ENCODE peak calls at places on chromosome 3, in eight cellular contexts. T is IMR-90, K is HepG2, M is vagina, V is GM12892, B is heart left ventricle, R is HCT116, W is A549. Q is an unnamed sample.

GRCh38 chr3:128324911-128325592 is 141.6 kb downstream of the DNAJB8 start:
- DNase-seq in T (no peak), K (peak), M (peak), V (no peak), B (no peak), R (no peak), W (no peak), Q (no peak)

GRCh38 chr3:55622116-55622515 is 135.0 kb upstream of the WNT5A start:
- DNase-seq in T (peak), K (no peak), M (no peak), V (no peak), B (no peak), R (no peak), W (no peak), Q (no peak)

GRCh38 chr3:155325263-155325835 is 31.9 kb upstream of the STRIT1 start:
- DNase-seq in T (no peak), K (peak), M (no peak), V (no peak), B (no peak), R (no peak), W (peak), Q (no peak)

GRCh38 chr3:85821130-85821756 is 862.5 kb downstream of the CADM2 start:
- DNase-seq in T (no peak), K (peak), M (no peak), V (no peak), B (no peak), R (no peak), W (peak), Q (peak)

GRCh38 chr3:195715583-195716266 is 5.1 kb upstream of the MUC20 start:
- DNase-seq in T (peak), K (peak), M (no peak), V (no peak), B (no peak), R (peak), W (peak), Q (no peak)

GRCh38 chr3:16272588-16272987 is 7.6 kb downstream of the OXNAD1 start:
- DNase-seq in T (no peak), K (no peak), M (no peak), V (no peak), B (no peak), R (no peak), W (no peak), Q (no peak)

GRCh38 chr3:121517950-121518349 is 27.8 kb downstream of the POLQ start:
- DNase-seq in T (peak), K (no peak), M (no peak), V (no peak), B (no peak), R (no peak), W (no peak), Q (no peak)

GRCh38 chr3:196609343-196609775 is 30.1 kb upstream of the NRROS start:
- DNase-seq in T (peak), K (peak), M (no peak), V (peak), B (peak), R (peak), W (peak), Q (peak)

GRCh38 chr3:147394168-147394941 is 12.0 kb downstream of the ZIC4 start:
- DNase-seq in T (no peak), K (no peak), M (no peak), V (no peak), B (no peak), R (no peak), W (no peak), Q (no peak)

GRCh38 chr3:143348486-143349327 is 229.1 kb downstream of the CHST2 start:
- DNase-seq in T (no peak), K (no peak), M (no peak), V (no peak), B (no peak), R (no peak), W (no peak), Q (peak)

GRCh38 chr3:58986654-58987053 is 63.2 kb downstream of the CFAP20DC start:
- DNase-seq in T (no peak), K (no peak), M (no peak), V (no peak), B (no peak), R (no peak), W (no peak), Q (no peak)

GRCh38 chr3:126083511-126083912 is 412 bp downstream of the SLC41A3 start:
- DNase-seq in T (peak), K (peak), M (no peak), V (peak), B (no peak), R (no peak), W (peak), Q (peak)

GRCh38 chr3:52245322-52246263 is at the start of gene PPM1M:
- DNase-seq in T (peak), K (no peak), M (no peak), V (peak), B (peak), R (no peak), W (peak), Q (peak)
- TF ChIP-seq POLR2A in T (no peak), K (no peak), M (no peak), V (peak), B (no peak), R (peak), W (peak), Q (peak)

GRCh38 chr3:64023861-64024223 is 548 bp upstream of the PSMD6 start:
- DNase-seq in T (peak), K (peak), M (no peak), V (no peak), B (no peak), R (no peak), W (peak), Q (no peak)

GRCh38 chr3:64022451-64023186 is 675 bp downstream of the PSMD6 start:
- DNase-seq in T (no peak), K (no peak), M (no peak), V (no peak), B (no peak), R (no peak), W (no peak), Q (peak)

GRCh38 chr3:64019879-64020278 is 3.4 kb downstream of the PSMD6 start:
- DNase-seq in T (no peak), K (no peak), M (no peak), V (no peak), B (no peak), R (no peak), W (no peak), Q (no peak)

GRCh38 chr3:64026346-64026745 is 3.1 kb upstream of the PSMD6 start:
- DNase-seq in T (no peak), K (no peak), M (no peak), V (no peak), B (no peak), R (no peak), W (no peak), Q (no peak)

GRCh38 chr3:64023187-64023860 is at the start of gene PSMD6:
- DNase-seq in T (peak), K (peak), M (no peak), V (peak), B (peak), R (peak), W (peak), Q (peak)
- TF ChIP-seq POLR2A in T (peak), K (peak), M (no peak), V (peak), B (no peak), R (no peak), W (peak), Q (peak)

GRCh38 chr3:194661374-194661773 is 10.6 kb downstream of the LSG1 start:
- DNase-seq in T (no peak), K (no peak), M (no peak), V (no peak), B (no peak), R (no peak), W (no peak), Q (peak)
- TF ChIP-seq POLR2A in T (no peak), K (no peak), M (no peak), V (no peak), B (no peak), R (no peak), W (no peak), Q (no peak)

DNA sequence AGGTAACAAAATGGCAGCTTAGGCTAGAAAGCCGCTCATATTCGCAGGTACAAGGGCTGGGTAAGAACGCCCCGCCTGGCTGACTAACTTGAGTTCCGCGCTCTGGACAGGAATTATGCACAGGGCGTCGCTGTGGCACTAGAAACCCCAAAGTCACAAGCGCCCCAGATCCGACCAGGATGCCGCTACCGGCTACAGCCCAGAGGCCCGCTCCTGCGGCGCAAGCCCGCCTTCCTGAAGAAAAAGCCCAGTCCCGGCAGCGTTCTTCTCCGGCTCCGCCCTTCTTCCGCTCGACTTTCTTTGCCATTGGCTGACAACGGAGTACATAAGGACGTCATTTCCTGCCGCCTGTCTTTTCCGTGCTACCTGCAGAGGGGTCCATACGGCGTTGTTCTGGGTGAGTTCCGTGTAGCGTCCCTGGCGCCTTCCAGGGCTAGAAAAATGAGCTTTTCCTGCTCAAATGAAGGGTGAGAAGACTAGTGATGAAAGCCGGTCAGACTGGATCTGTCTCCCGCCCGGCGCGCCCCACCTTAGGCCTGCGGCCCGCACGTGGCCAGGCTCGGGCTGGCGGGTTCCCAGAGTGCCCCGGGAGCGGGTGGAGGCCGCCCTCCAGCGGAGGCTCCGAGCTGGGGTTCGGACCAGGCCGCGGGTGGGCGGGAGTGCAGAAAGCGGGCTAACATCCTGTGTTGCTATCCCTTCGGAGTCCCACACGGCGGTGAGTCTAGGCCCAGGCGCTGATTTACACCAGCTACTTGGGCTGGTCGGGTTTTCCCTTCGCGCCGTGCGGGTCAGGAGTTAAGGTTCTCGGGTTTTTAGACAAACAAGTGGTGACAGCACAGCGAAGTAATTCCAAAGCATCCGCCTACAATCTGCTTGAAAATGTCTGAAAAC is at the start of gene RPSA:
- DNase-seq in T (peak), K (peak), M (peak), V (peak), B (peak), R (peak), W (peak), Q (peak)
- TF ChIP-seq POLR2A in T (peak), K (peak), M (no peak), V (peak), B (peak), R (peak), W (peak), Q (peak)

GRCh38 chr3:149377408-149378111 is at the start of gene TM4SF1:
- DNase-seq in T (peak), K (peak), M (no peak), V (no peak), B (peak), R (no peak), W (peak), Q (no peak)
- TF ChIP-seq POLR2A in T (peak), K (peak), M (no peak), V (no peak), B (no peak), R (no peak), W (peak), Q (no peak)

GRCh38 chr3:48782046-48782445 is 65.0 kb upstream of the IP6K2 start:
- DNase-seq in T (no peak), K (no peak), M (no peak), V (no peak), B (no peak), R (no peak), W (no peak), Q (no peak)

GRCh38 chr3:48784426-48785120 is 63.1 kb downstream of the PRKAR2A start:
- DNase-seq in T (peak), K (no peak), M (no peak), V (no peak), B (no peak), R (no peak), W (no peak), Q (no peak)

GRCh38 chr3:48788544-48789162 is 59.0 kb downstream of the PRKAR2A start:
- DNase-seq in T (no peak), K (no peak), M (no peak), V (no peak), B (no peak), R (no peak), W (no peak), Q (no peak)

DNA sequence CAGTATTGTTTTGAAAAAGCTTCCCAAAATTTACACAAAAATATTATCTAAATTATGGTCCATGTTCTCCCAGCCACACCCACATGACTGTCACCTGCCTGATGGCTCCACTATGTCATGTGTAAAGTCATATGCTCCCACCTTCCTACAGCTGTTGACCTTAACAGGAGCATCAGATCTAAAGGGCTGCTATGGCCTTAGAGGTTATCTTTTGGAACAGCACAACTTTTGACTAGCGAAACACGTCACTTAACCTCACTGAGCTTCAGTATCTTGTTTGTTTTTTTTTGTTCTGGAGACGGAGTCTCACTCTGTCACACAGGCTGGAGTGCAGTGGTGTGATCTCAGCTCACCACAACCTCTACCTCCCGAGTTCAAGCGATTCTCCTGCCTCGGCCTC is 64.4 kb downstream of the PRKAR2A start:
- DNase-seq in T (no peak), K (no peak), M (no peak), V (no peak), B (no peak), R (no peak), W (no peak), Q (peak)
- TF ChIP-seq POLR2A in T (no peak), K (no peak), M (no peak), V (no peak), B (no peak), R (no peak), W (no peak), Q (no peak)